ENCODE peak calls at places on chromosomes 16 and 17, in seven cellular contexts. C is uterus, N is adrenal gland, G is sigmoid colon, D is right atrium auricular region, P is transverse colon, J is MM.1S. U is an unnamed sample.

GRCh38 chr17:5705081-5705875 is 121.0 kb upstream of the NLRP1 start:
- DNase-seq in G (no peak), J (peak; percentile 9), P (no peak), C (no peak), N (no peak), D (no peak), U (peak; percentile 38)

GRCh38 chr16:66662445-66663194 is 33.9 kb downstream of the CMTM4 start:
- DNase-seq in C (no peak), J (peak; percentile 10), N (no peak), G (no peak), P (no peak), D (no peak), U (no peak)

GRCh38 chr16:3690991-3691720 is 26.2 kb downstream of the TRAP1 start:
- DNase-seq in C (peak; percentile 56), J (no peak), D (no peak), G (no peak), N (no peak), P (no peak), U (no peak)

GRCh38 chr17:75404223-75404738 is 1.2 kb downstream of the GRB2 start:
- DNase-seq in D (peak; percentile 60), C (peak; percentile 55), N (peak; percentile 77), J (peak; percentile 68), P (peak; percentile 76), G (peak; percentile 83), U (peak; percentile 75)

GRCh38 chr16:912322-912683 is 58.5 kb downstream of the LMF1 start:
- DNase-seq in P (no peak), D (no peak), C (no peak), G (no peak), J (no peak), N (no peak), U (no peak)

GRCh38 chr17:74768069-74768762 is 7.9 kb downstream of the NAT9 start:
- DNase-seq in P (no peak), N (peak; percentile 99), D (peak; percentile 76), G (peak; percentile 81), J (no peak), C (no peak), U (no peak)

GRCh38 chr16:79267146-79267545 is 333.4 kb downstream of the MAF start:
- DNase-seq in G (no peak), N (no peak), J (no peak), D (no peak), P (no peak), C (no peak), U (no peak)

GRCh38 chr16:67199808-67200198 is 872 bp downstream of the ELMO3 start:
- DNase-seq in G (no peak), J (no peak), N (no peak), C (no peak), P (peak; percentile 63), D (no peak), U (no peak)

GRCh38 chr17:80183581-80184422 is 14.0 kb downstream of the CARD14 start:
- DNase-seq in G (no peak), N (no peak), D (no peak), J (no peak), C (no peak), P (no peak), U (no peak)

GRCh38 chr17:56978441-56979090 is 635 bp downstream of the SCPEP1 start:
- DNase-seq in N (peak; percentile 48), D (peak; percentile 54), P (no peak), G (no peak), J (peak; percentile 55), C (no peak), U (no peak)

GRCh38 chr17:47120521-47121095 is 68.5 kb downstream of the CDC27 start:
- DNase-seq in D (no peak), J (no peak), N (no peak), P (no peak), C (no peak), G (no peak), U (no peak)

GRCh38 chr16:19710191-19710908 is 7.7 kb downstream of the KNOP1 start:
- DNase-seq in G (no peak), D (no peak), J (no peak), N (no peak), P (no peak), C (no peak), U (no peak)

GRCh38 chr16:47018223-47018891 is 44.9 kb upstream of the DNAJA2 start:
- DNase-seq in N (peak; percentile 40), C (no peak), D (no peak), P (peak; percentile 66), G (no peak), J (peak; percentile 86), U (no peak)

GRCh38 chr17:58046230-58047094 is 36.8 kb upstream of the DYNLL2 start:
- DNase-seq in P (no peak), C (no peak), J (no peak), G (no peak), N (no peak), D (no peak), U (no peak)

GRCh38 chr17:82212331-82213250 is at the start of gene CCDC57:
- DNase-seq in D (no peak), C (peak; percentile 66), P (peak; percentile 83), N (peak; percentile 77), J (peak; percentile 77), G (peak; percentile 91), U (peak; percentile 86)

GRCh38 chr17:44990994-44991393 is 22.9 kb upstream of the C1QL1 start:
- DNase-seq in P (no peak), D (no peak), J (no peak), G (no peak), N (no peak), C (no peak), U (no peak)

GRCh38 chr16:3578121-3578520 is 918 bp upstream of the NLRC3 start:
- DNase-seq in C (no peak), D (no peak), J (no peak), P (peak; percentile 14), N (no peak), G (no peak), U (no peak)

GRCh38 chr16:74724820-74725549 is 24.3 kb upstream of the MLKL start:
- DNase-seq in N (no peak), P (no peak), D (no peak), G (no peak), J (no peak), C (no peak), U (no peak)

GRCh38 chr17:52283872-52284271 is 125.4 kb upstream of the CA10 start:
- DNase-seq in N (no peak), C (no peak), P (no peak), G (no peak), D (no peak), J (no peak), U (no peak)

GRCh38 chr16:77169650-77170236 is 21.2 kb upstream of the MON1B start:
- DNase-seq in N (no peak), D (no peak), J (peak; percentile 45), P (peak; percentile 23), G (no peak), C (no peak), U (no peak)

GRCh38 chr16:30535106-30535776 is 583 bp upstream of the ZNF747 start:
- DNase-seq in N (no peak), G (no peak), D (no peak), J (no peak), C (no peak), P (no peak), U (no peak)

GRCh38 chr17:81578561-81579225 is 26.5 kb upstream of the FAAP100 start:
- DNase-seq in N (no peak), J (no peak), P (no peak), C (no peak), G (no peak), D (no peak), U (no peak)

GRCh38 chr17:75814900-75815373 is 29.3 kb downstream of the UNC13D start:
- DNase-seq in P (no peak), D (no peak), C (no peak), G (no peak), J (no peak), N (peak; percentile 87), U (peak; percentile 55)

GRCh38 chr17:39739885-39740356 is 2.2 kb downstream of the GRB7 start:
- DNase-seq in P (no peak), D (no peak), C (no peak), J (no peak), N (no peak), G (no peak), U (no peak)
- H3K4me3 ChIP-seq in P (no peak overlapping the region), D (no peak overlapping the region), C (peak overlapping the region; percentile 20), J (peak overlapping the region; percentile 56), N (no peak overlapping the region), G (no peak overlapping the region), U (peak overlapping the region; percentile 56)

GRCh38 chr16:28597692-28598261 is 927 bp upstream of the SULT1A2 start:
- DNase-seq in C (no peak), N (no peak), D (no peak), G (no peak), J (peak; percentile 41), P (no peak), U (no peak)
- H3K27ac ChIP-seq in C (no peak overlapping the region), N (no peak overlapping the region), D (no peak overlapping the region), G (no peak overlapping the region), J (no peak overlapping the region), P (peak overlapping the region; percentile 74), U (no peak overlapping the region)

GRCh38 chr17:73029021-73029420 is 63.5 kb downstream of the SLC39A11 start:
- DNase-seq in N (no peak), C (no peak), P (no peak), G (no peak), J (no peak), D (no peak), U (no peak)
- TF ChIP-seq CTCF in N (no peak), C (no peak), P (no peak), G (no peak), J (no peak), D (no peak), U (no peak)

DNA sequence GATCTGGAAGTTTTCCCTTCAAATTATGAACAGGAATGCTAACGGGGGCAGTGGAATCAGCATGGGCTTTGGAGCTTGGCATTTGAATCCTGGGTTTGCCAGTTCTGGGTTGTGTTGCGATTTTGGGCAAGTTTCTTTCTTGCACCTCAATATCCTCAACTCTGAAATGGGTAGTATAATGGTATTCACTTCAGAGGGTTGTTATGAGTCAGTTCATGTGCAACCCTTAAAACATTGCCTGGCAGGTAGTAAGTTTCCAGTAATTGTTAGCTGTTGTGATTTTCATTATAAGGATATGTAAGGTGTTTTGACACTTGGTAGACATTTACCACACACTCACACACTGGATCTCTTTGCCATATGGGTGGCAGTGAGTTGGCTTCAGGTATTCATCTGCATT is 33.4 kb downstream of the SNX29 start:
- DNase-seq in N (no peak), P (no peak), C (no peak), J (no peak), D (no peak), G (no peak), U (no peak)
- H3K4me3 ChIP-seq in N (no peak overlapping the region), P (no peak overlapping the region), C (no peak overlapping the region), J (no peak overlapping the region), D (no peak overlapping the region), G (no peak overlapping the region), U (no peak overlapping the region)

DNA sequence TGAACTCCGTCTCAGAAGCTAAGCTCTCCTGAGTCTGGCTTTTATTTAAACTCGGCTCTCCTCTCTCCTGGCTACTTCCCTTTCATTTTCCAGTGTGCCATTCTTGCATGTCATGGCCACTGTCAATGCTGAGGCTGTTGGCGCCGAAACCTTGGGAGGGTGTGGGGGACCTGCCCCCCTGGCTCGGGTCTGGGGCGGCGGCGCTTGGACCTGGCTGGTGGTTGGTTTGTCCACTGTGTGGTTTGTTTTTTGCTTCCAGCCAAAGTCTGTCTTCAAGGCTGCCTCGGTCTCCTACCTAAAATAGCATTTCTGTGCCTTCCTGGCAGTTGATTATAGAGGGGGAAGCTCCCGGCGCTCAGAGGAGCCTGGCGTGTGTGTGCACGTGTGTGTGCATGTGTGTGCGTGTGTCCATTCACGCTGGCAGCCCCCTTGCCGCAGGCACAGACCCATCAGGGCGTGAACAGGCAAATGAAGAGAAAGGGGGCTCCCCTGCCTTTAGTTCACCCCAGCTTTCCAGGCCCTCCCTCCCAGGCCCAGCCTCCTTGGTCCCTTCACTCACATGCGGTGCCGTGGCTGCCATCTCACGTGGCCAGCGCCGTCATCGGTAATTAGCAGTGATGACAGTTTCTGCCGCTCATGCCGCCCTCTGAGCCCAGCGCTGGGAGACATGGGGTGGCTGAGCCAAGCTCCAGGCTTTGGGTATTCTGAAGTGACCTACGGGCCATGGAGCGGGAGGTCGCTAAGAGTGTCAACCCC is 179.9 kb downstream of the SEC14L1 start:
- DNase-seq in N (peak; percentile 77), D (no peak), P (peak; percentile 29), C (peak; percentile 61), J (peak; percentile 67), G (peak; percentile 82), U (peak; percentile 84)
- H3K27ac ChIP-seq in N (peak overlapping the region; percentile 95), D (peak overlapping the region; percentile 80), P (peak overlapping the region; percentile 91), C (peak overlapping the region; percentile 93), J (peak overlapping the region; percentile 79), G (peak overlapping the region; percentile 92), U (peak overlapping the region; percentile 91)

U was measured in coronary artery.